ENCODE peak calls at places on chromosome 4, in eight cellular contexts. One of them, this sample, is unnamed.

GRCh38 chr4:144734522-144734921 is 88.6 kb downstream of the HHIP start:
- DNase-seq in mesenteric fat pad: no peak
- DNase-seq in fibroblast of lung: peak
- DNase-seq in testis: no peak
- DNase-seq in NCI-H460: no peak
- DNase-seq in lower leg skin: no peak
- DNase-seq in T follicular helper cell: no peak
- DNase-seq in NCI-H1417: no peak
- DNase-seq in this sample: no peak

GRCh38 chr4:38007645-38008044 is 47.4 kb downstream of the PTTG2 start:
- DNase-seq in mesenteric fat pad: no peak
- DNase-seq in fibroblast of lung: no peak
- DNase-seq in testis: no peak
- DNase-seq in NCI-H460: no peak
- DNase-seq in lower leg skin: no peak
- DNase-seq in T follicular helper cell: no peak
- DNase-seq in NCI-H1417: no peak
- DNase-seq in this sample: no peak

GRCh38 chr4:126221717-126222116 is 907.0 kb downstream of the FAT4 start:
- DNase-seq in mesenteric fat pad: no peak
- DNase-seq in fibroblast of lung: no peak
- DNase-seq in testis: no peak
- DNase-seq in NCI-H460: no peak
- DNase-seq in lower leg skin: no peak
- DNase-seq in T follicular helper cell: no peak
- DNase-seq in NCI-H1417: no peak
- DNase-seq in this sample: no peak

GRCh38 chr4:89024051-89024675 is 32.8 kb downstream of the FAM13A start:
- DNase-seq in mesenteric fat pad: no peak
- DNase-seq in fibroblast of lung: peak
- DNase-seq in testis: peak
- DNase-seq in NCI-H460: peak
- DNase-seq in lower leg skin: peak
- DNase-seq in T follicular helper cell: peak
- DNase-seq in NCI-H1417: peak
- DNase-seq in this sample: no peak

GRCh38 chr4:48968814-48969213 is 17.3 kb upstream of the CWH43 start:
- DNase-seq in mesenteric fat pad: no peak
- DNase-seq in fibroblast of lung: peak
- DNase-seq in testis: no peak
- DNase-seq in NCI-H460: no peak
- DNase-seq in lower leg skin: no peak
- DNase-seq in T follicular helper cell: no peak
- DNase-seq in NCI-H1417: no peak
- DNase-seq in this sample: no peak

GRCh38 chr4:17932041-17932440 is 89.5 kb downstream of the LCORL start:
- DNase-seq in mesenteric fat pad: no peak
- DNase-seq in fibroblast of lung: peak
- DNase-seq in testis: no peak
- DNase-seq in NCI-H460: no peak
- DNase-seq in lower leg skin: no peak
- DNase-seq in T follicular helper cell: no peak
- DNase-seq in NCI-H1417: no peak
- DNase-seq in this sample: no peak

GRCh38 chr4:118281611-118282442 is 71.0 kb downstream of the PRSS12 start:
- DNase-seq in mesenteric fat pad: no peak
- DNase-seq in fibroblast of lung: peak
- DNase-seq in testis: no peak
- DNase-seq in NCI-H460: no peak
- DNase-seq in lower leg skin: no peak
- DNase-seq in T follicular helper cell: no peak
- DNase-seq in NCI-H1417: peak
- DNase-seq in this sample: no peak

GRCh38 chr4:82981116-82981515 is 29.5 kb downstream of the LIN54 start:
- DNase-seq in mesenteric fat pad: no peak
- DNase-seq in fibroblast of lung: no peak
- DNase-seq in testis: no peak
- DNase-seq in NCI-H460: no peak
- DNase-seq in lower leg skin: no peak
- DNase-seq in T follicular helper cell: no peak
- DNase-seq in NCI-H1417: no peak
- DNase-seq in this sample: no peak

GRCh38 chr4:182938213-182938645 is 21.0 kb upstream of the DCTD start:
- DNase-seq in mesenteric fat pad: no peak
- DNase-seq in fibroblast of lung: peak
- DNase-seq in testis: peak
- DNase-seq in NCI-H460: peak
- DNase-seq in lower leg skin: peak
- DNase-seq in T follicular helper cell: peak
- DNase-seq in NCI-H1417: peak
- DNase-seq in this sample: peak

GRCh38 chr4:175127314-175127713 is 209.2 kb downstream of the ADAM29 start:
- DNase-seq in mesenteric fat pad: no peak
- DNase-seq in fibroblast of lung: peak
- DNase-seq in testis: no peak
- DNase-seq in NCI-H460: no peak
- DNase-seq in lower leg skin: no peak
- DNase-seq in T follicular helper cell: no peak
- DNase-seq in NCI-H1417: no peak
- DNase-seq in this sample: no peak

GRCh38 chr4:12393631-12394262 is 965.1 kb upstream of the HS3ST1 start:
- DNase-seq in mesenteric fat pad: no peak
- DNase-seq in fibroblast of lung: no peak
- DNase-seq in testis: no peak
- DNase-seq in NCI-H460: no peak
- DNase-seq in lower leg skin: no peak
- DNase-seq in T follicular helper cell: no peak
- DNase-seq in NCI-H1417: no peak
- DNase-seq in this sample: no peak

GRCh38 chr4:125191252-125191651 is 123.5 kb upstream of the FAT4 start:
- DNase-seq in mesenteric fat pad: no peak
- DNase-seq in fibroblast of lung: peak
- DNase-seq in testis: no peak
- DNase-seq in NCI-H460: no peak
- DNase-seq in lower leg skin: no peak
- DNase-seq in T follicular helper cell: no peak
- DNase-seq in NCI-H1417: no peak
- DNase-seq in this sample: no peak

GRCh38 chr4:40918330-40918729 is 168.6 kb downstream of the NSUN7 start:
- DNase-seq in mesenteric fat pad: no peak
- DNase-seq in fibroblast of lung: peak
- DNase-seq in testis: peak
- DNase-seq in NCI-H460: peak
- DNase-seq in lower leg skin: peak
- DNase-seq in T follicular helper cell: no peak
- DNase-seq in NCI-H1417: no peak
- DNase-seq in this sample: no peak

GRCh38 chr4:77104405-77105292 is 28.9 kb upstream of the CCNI start:
- DNase-seq in mesenteric fat pad: no peak
- DNase-seq in fibroblast of lung: peak
- DNase-seq in testis: peak
- DNase-seq in NCI-H460: no peak
- DNase-seq in lower leg skin: peak
- DNase-seq in T follicular helper cell: no peak
- DNase-seq in NCI-H1417: peak
- DNase-seq in this sample: no peak

GRCh38 chr4:128322311-128322710 is 34.7 kb upstream of the PGRMC2 start:
- DNase-seq in mesenteric fat pad: no peak
- DNase-seq in fibroblast of lung: no peak
- DNase-seq in testis: no peak
- DNase-seq in NCI-H460: no peak
- DNase-seq in lower leg skin: no peak
- DNase-seq in T follicular helper cell: no peak
- DNase-seq in NCI-H1417: no peak
- DNase-seq in this sample: no peak

GRCh38 chr4:151489462-151490203 is 80.7 kb downstream of the FHIP1A start:
- DNase-seq in mesenteric fat pad: no peak
- DNase-seq in fibroblast of lung: no peak
- DNase-seq in testis: no peak
- DNase-seq in NCI-H460: no peak
- DNase-seq in lower leg skin: no peak
- DNase-seq in T follicular helper cell: no peak
- DNase-seq in NCI-H1417: peak
- DNase-seq in this sample: no peak

GRCh38 chr4:5971077-5971447 is 47.2 kb downstream of the C4orf50 start:
- DNase-seq in mesenteric fat pad: peak
- DNase-seq in fibroblast of lung: no peak
- DNase-seq in testis: no peak
- DNase-seq in NCI-H460: no peak
- DNase-seq in lower leg skin: no peak
- DNase-seq in T follicular helper cell: no peak
- DNase-seq in NCI-H1417: no peak
- DNase-seq in this sample: no peak

GRCh38 chr4:138972956-138973819 is 42.4 kb upstream of the NOCT start:
- DNase-seq in mesenteric fat pad: no peak
- DNase-seq in fibroblast of lung: no peak
- DNase-seq in testis: no peak
- DNase-seq in NCI-H460: no peak
- DNase-seq in lower leg skin: no peak
- DNase-seq in T follicular helper cell: no peak
- DNase-seq in NCI-H1417: no peak
- DNase-seq in this sample: no peak

GRCh38 chr4:35516102-35516501 is 728.2 kb downstream of the ARAP2 start:
- DNase-seq in mesenteric fat pad: no peak
- DNase-seq in fibroblast of lung: no peak
- DNase-seq in testis: no peak
- DNase-seq in NCI-H460: no peak
- DNase-seq in lower leg skin: no peak
- DNase-seq in T follicular helper cell: no peak
- DNase-seq in NCI-H1417: no peak
- DNase-seq in this sample: no peak

GRCh38 chr4:4302001-4302400 is 11.9 kb downstream of the ZBTB49 start:
- DNase-seq in mesenteric fat pad: peak
- DNase-seq in fibroblast of lung: no peak
- DNase-seq in testis: no peak
- DNase-seq in NCI-H460: no peak
- DNase-seq in lower leg skin: no peak
- DNase-seq in T follicular helper cell: no peak
- DNase-seq in NCI-H1417: no peak
- DNase-seq in this sample: no peak

GRCh38 chr4:152283806-152284470 is 252.0 kb downstream of the FBXW7 start:
- DNase-seq in mesenteric fat pad: no peak
- DNase-seq in fibroblast of lung: no peak
- DNase-seq in testis: no peak
- DNase-seq in NCI-H460: no peak
- DNase-seq in lower leg skin: no peak
- DNase-seq in T follicular helper cell: no peak
- DNase-seq in NCI-H1417: no peak
- DNase-seq in this sample: no peak

GRCh38 chr4:3269105-3269927 is 20.4 kb downstream of the MSANTD1 start:
- DNase-seq in mesenteric fat pad: peak
- DNase-seq in fibroblast of lung: no peak
- DNase-seq in testis: no peak
- DNase-seq in NCI-H460: no peak
- DNase-seq in lower leg skin: no peak
- DNase-seq in T follicular helper cell: no peak
- DNase-seq in NCI-H1417: no peak
- DNase-seq in this sample: no peak

This sample was measured in effector memory CD4-positive, alpha-beta T cell.